ENCODE peak calls at places on chromosomes 7 and 10, in nine cellular contexts. Q, P, I, J, F, D, E, U and L are unnamed samples.

GRCh38 chr10:123583639-123584418 is 82.3 kb upstream of the GPR26 start:
- DNase-seq in Q (peak; percentile 82), P (peak; percentile 76), I (peak; percentile 52), J (peak; percentile 94), F (peak; percentile 92), D (peak; percentile 94), E (peak; percentile 90), U (peak; percentile 16), L (peak; percentile 89)

GRCh38 chr7:1569016-1569415 is 816 bp downstream of the PSMG3 start:
- DNase-seq in Q (no peak), P (no peak), I (no peak), J (peak; percentile 24), F (no peak), D (no peak), E (no peak), U (no peak), L (peak; percentile 49)

GRCh38 chr10:114058297-114058696 is 14.6 kb downstream of the ADRB1 start:
- DNase-seq in Q (no peak), P (no peak), I (no peak), J (no peak), F (no peak), D (no peak), E (no peak), U (no peak), L (no peak)

GRCh38 chr7:103540986-103541385 is 95.0 kb upstream of the SLC26A5 start:
- DNase-seq in Q (no peak), P (peak; percentile 87), I (no peak), J (peak; percentile 12), F (no peak), D (no peak), E (no peak), U (no peak), L (no peak)

GRCh38 chr10:15152556-15152955 is 15.9 kb downstream of the NMT2 start:
- DNase-seq in Q (no peak), P (no peak), I (no peak), J (no peak), F (no peak), D (peak; percentile 13), E (no peak), U (no peak), L (no peak)

GRCh38 chr10:132915411-132915810 is 27.0 kb downstream of the CFAP46 start:
- DNase-seq in Q (no peak), P (no peak), I (no peak), J (no peak), F (no peak), D (no peak), E (peak; percentile 50), U (no peak), L (no peak)

GRCh38 chr7:35785250-35785649 is 15.6 kb upstream of the SEPTIN7 start:
- DNase-seq in Q (no peak), P (no peak), I (no peak), J (no peak), F (no peak), D (no peak), E (no peak), U (no peak), L (no peak)

GRCh38 chr7:12655161-12655560 is 32.3 kb upstream of the ARL4A start:
- DNase-seq in Q (no peak), P (no peak), I (no peak), J (no peak), F (no peak), D (no peak), E (no peak), U (no peak), L (no peak)

GRCh38 chr7:30646154-30646553 is 36.1 kb downstream of the CRHR2 start:
- DNase-seq in Q (no peak), P (no peak), I (no peak), J (no peak), F (no peak), D (peak; percentile 82), E (no peak), U (no peak), L (no peak)

GRCh38 chr7:44057181-44057848 is 8.1 kb downstream of the PGAM2 start:
- DNase-seq in Q (no peak), P (peak; percentile 19), I (no peak), J (no peak), F (peak; percentile 62), D (no peak), E (peak; percentile 37), U (no peak), L (no peak)

GRCh38 chr10:84194424-84195043 is at the start of gene CDHR1:
- DNase-seq in Q (no peak), P (peak; percentile 39), I (peak; percentile 25), J (no peak), F (no peak), D (no peak), E (peak; percentile 70), U (no peak), L (no peak)

GRCh38 chr10:74388801-74389200 is 237.8 kb downstream of the ADK start:
- DNase-seq in Q (no peak), P (no peak), I (no peak), J (no peak), F (no peak), D (no peak), E (no peak), U (no peak), L (no peak)

GRCh38 chr7:70596575-70596891 is 535.4 kb upstream of the GALNT17 start:
- DNase-seq in Q (no peak), P (no peak), I (no peak), J (no peak), F (no peak), D (no peak), E (no peak), U (no peak), L (no peak)
- H3K4me3 ChIP-seq in Q (no peak overlapping the region), P (no peak overlapping the region), I (no peak overlapping the region), J (no peak overlapping the region), F (peak overlapping the region; percentile 60), D (peak overlapping the region; percentile 21), E (peak overlapping the region; percentile 26), U (no peak overlapping the region), L (no peak overlapping the region)

GRCh38 chr7:129143724-129144094 is 798 bp upstream of the TSPAN33 start:
- DNase-seq in Q (no peak), P (no peak), I (no peak), J (no peak), F (no peak), D (no peak), E (no peak), U (no peak), L (no peak)
- H3K4me3 ChIP-seq in Q (no peak overlapping the region), P (peak overlapping the region; percentile 55), I (peak overlapping the region; percentile 75), J (no peak overlapping the region), F (peak overlapping the region; percentile 48), D (no peak overlapping the region), E (no peak overlapping the region), U (no peak overlapping the region), L (no peak overlapping the region)

GRCh38 chr7:110880971-110881370 is 210.0 kb upstream of the LRRN3 start:
- DNase-seq in Q (no peak), P (no peak), I (no peak), J (no peak), F (no peak), D (no peak), E (no peak), U (no peak), L (no peak)
- H3K4me3 ChIP-seq in Q (no peak overlapping the region), P (no peak overlapping the region), I (no peak overlapping the region), J (no peak overlapping the region), F (no peak overlapping the region), D (no peak overlapping the region), E (no peak overlapping the region), U (no peak overlapping the region), L (no peak overlapping the region)

GRCh38 chr7:92838934-92839333 is 2.6 kb upstream of the CDK6 start:
- DNase-seq in Q (no peak), P (no peak), I (no peak), J (no peak), F (no peak), D (no peak), E (no peak), U (no peak), L (no peak)

GRCh38 chr7:92835140-92835850 is 1.1 kb downstream of the CDK6 start:
- DNase-seq in Q (no peak), P (peak; percentile 64), I (peak; percentile 48), J (peak; percentile 63), F (peak; percentile 79), D (peak; percentile 88), E (peak; percentile 78), U (peak; percentile 27), L (peak; percentile 78)

GRCh38 chr7:92836489-92837213 is at the start of gene CDK6:
- DNase-seq in Q (no peak), P (peak; percentile 70), I (peak; percentile 56), J (peak; percentile 25), F (peak; percentile 79), D (peak; percentile 93), E (peak; percentile 85), U (peak; percentile 29), L (peak; percentile 68)

GRCh38 chr7:92835851-92836488 is 403 bp downstream of the CDK6 start:
- DNase-seq in Q (no peak), P (no peak), I (peak; percentile 18), J (peak; percentile 31), F (peak; percentile 78), D (peak; percentile 85), E (peak; percentile 67), U (no peak), L (peak; percentile 29)

DNA sequence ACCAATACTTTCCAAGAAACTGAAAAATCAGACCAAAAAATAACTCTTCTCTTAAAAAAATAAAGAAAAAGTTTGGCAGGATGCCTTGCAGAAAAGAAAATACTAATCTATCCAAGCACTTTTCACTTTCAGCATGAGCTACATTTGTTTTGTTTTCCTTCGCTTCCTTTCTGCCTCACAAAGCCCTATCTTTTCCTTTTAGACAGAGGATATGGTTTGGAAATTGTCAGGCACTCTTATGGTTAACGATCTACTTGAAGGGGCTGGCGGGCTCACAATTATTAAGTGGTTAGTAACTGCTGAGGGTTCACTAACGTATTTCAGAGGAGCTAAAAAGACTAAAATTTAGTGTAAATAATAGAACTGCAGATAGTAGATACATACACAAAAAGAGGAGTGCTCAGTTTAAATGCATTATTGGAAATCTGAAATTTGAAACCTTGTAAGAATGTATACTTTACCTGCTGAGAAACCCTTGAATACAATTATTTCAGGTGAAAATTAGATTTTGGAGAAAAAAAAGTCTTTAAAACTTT is 909 bp upstream of the CDK6 start:
- DNase-seq in Q (no peak), P (no peak), I (no peak), J (peak; percentile 45), F (no peak), D (no peak), E (no peak), U (no peak), L (peak; percentile 28)
- H3K4me3 ChIP-seq in Q (peak overlapping the region; percentile 84), P (peak overlapping the region; percentile 89), I (peak overlapping the region; percentile 80), J (peak overlapping the region; percentile 96), F (peak overlapping the region; percentile 83), D (peak overlapping the region; percentile 72), E (peak overlapping the region; percentile 77), U (peak overlapping the region; percentile 79), L (peak overlapping the region; percentile 91)

DNA sequence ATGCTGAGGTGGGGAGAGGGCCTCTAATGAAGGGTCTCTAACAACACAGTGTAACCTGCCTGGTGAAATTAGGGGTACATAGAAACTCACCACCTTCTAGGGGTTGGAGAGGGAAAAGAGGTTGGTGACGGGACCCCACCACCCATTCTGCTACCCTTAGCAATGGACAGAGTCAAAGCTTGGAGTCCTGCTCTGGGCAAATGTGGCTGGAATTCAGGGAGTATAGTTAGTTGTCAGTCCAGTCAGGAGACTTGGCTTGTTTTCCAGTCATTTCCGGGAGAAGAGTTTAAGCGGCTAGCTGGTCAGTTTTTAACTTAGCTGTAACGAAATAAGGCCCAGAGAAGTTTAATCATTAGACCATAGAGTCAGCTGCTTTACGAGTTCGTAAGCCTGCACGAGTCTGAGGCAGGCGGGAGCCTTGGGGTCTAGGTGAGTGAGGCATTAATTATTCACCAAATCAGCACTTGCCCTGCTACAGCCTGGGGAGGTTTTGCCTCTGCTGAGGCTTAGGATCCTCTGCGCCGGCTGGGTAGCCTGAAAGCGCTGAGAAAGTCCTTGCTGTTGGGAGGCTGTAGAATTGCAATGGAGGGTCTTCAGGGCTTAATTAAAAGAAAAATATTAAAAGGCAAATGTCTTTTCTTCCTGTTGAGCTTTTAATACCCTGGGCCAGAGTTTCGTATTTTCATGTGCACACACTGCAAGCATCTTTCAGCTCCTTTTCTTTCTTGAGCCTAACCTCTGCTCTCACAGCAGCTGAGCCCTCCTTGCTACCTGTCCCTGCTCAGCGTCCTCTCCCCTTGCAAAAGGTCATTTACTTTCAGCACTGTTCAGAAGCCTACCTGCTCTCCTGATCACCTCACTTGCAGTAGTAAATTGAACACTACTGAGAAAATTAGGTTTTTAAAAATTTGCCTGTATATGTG is 1.5 kb upstream of the LAMB1 start:
- DNase-seq in Q (peak; percentile 55), P (no peak), I (peak; percentile 81), J (peak; percentile 77), F (no peak), D (no peak), E (no peak), U (no peak), L (peak; percentile 55)
- H3K4me3 ChIP-seq in Q (no peak overlapping the region), P (no peak overlapping the region), I (peak overlapping the region; percentile 60), J (no peak overlapping the region), F (no peak overlapping the region), D (no peak overlapping the region), E (no peak overlapping the region), U (no peak overlapping the region), L (no peak overlapping the region)